ENCODE peak calls at places on chromosomes 13 and 19, in eight cellular contexts. One of them, this sample, is unnamed.

GRCh38 chr19:52533901-52534300 is 6.4 kb downstream of the ZNF808 start:
- DNase-seq in NCI-H1417 treated with DMSO at 0.1 percent for 48 hours: no peak
- DNase-seq in LoVo: no peak
- DNase-seq in HT1080: no peak
- DNase-seq in HuH-7.5: no peak
- DNase-seq in H9: no peak
- DNase-seq in thoracic aorta: no peak
- DNase-seq in sigmoid colon: no peak
- DNase-seq in this sample: no peak

GRCh38 chr19:23436318-23436717 is 41.0 kb upstream of the ZNF91 start:
- DNase-seq in NCI-H1417 treated with DMSO at 0.1 percent for 48 hours: no peak
- DNase-seq in LoVo: no peak
- DNase-seq in HT1080: no peak
- DNase-seq in HuH-7.5: no peak
- DNase-seq in H9: no peak
- DNase-seq in thoracic aorta: no peak
- DNase-seq in sigmoid colon: no peak
- DNase-seq in this sample: no peak

GRCh38 chr19:53908106-53908932 is 759 bp upstream of the CACNG7 start:
- DNase-seq in NCI-H1417 treated with DMSO at 0.1 percent for 48 hours: no peak
- DNase-seq in LoVo: no peak
- DNase-seq in HT1080: peak; percentile 56
- DNase-seq in HuH-7.5: no peak
- DNase-seq in H9: peak; percentile 93
- DNase-seq in thoracic aorta: no peak
- DNase-seq in sigmoid colon: no peak
- DNase-seq in this sample: no peak

GRCh38 chr19:50434525-50434924 is 1.8 kb downstream of the MYBPC2 start:
- DNase-seq in NCI-H1417 treated with DMSO at 0.1 percent for 48 hours: no peak
- DNase-seq in LoVo: no peak
- DNase-seq in HT1080: no peak
- DNase-seq in HuH-7.5: no peak
- DNase-seq in H9: no peak
- DNase-seq in thoracic aorta: no peak
- DNase-seq in sigmoid colon: no peak
- DNase-seq in this sample: no peak

GRCh38 chr19:7216373-7216902 is 77.8 kb downstream of the INSR start:
- DNase-seq in NCI-H1417 treated with DMSO at 0.1 percent for 48 hours: no peak
- DNase-seq in LoVo: no peak
- DNase-seq in HT1080: no peak
- DNase-seq in HuH-7.5: no peak
- DNase-seq in H9: no peak
- DNase-seq in thoracic aorta: no peak
- DNase-seq in sigmoid colon: no peak
- DNase-seq in this sample: no peak

GRCh38 chr13:83153833-83154232 is 728.4 kb downstream of the SLITRK1 start:
- DNase-seq in NCI-H1417 treated with DMSO at 0.1 percent for 48 hours: peak; percentile 32
- DNase-seq in LoVo: no peak
- DNase-seq in HT1080: no peak
- DNase-seq in HuH-7.5: no peak
- DNase-seq in H9: no peak
- DNase-seq in thoracic aorta: no peak
- DNase-seq in sigmoid colon: no peak
- DNase-seq in this sample: no peak

GRCh38 chr19:1235625-1236538 is 1.9 kb downstream of the CBARP start:
- DNase-seq in NCI-H1417 treated with DMSO at 0.1 percent for 48 hours: no peak
- DNase-seq in LoVo: no peak
- DNase-seq in HT1080: peak; percentile 46
- DNase-seq in HuH-7.5: no peak
- DNase-seq in H9: no peak
- DNase-seq in thoracic aorta: no peak
- DNase-seq in sigmoid colon: no peak
- DNase-seq in this sample: no peak

GRCh38 chr19:54388001-54388802 is 23.5 kb upstream of the LAIR1 start:
- DNase-seq in NCI-H1417 treated with DMSO at 0.1 percent for 48 hours: no peak
- DNase-seq in LoVo: no peak
- DNase-seq in HT1080: no peak
- DNase-seq in HuH-7.5: no peak
- DNase-seq in H9: no peak
- DNase-seq in thoracic aorta: no peak
- DNase-seq in sigmoid colon: no peak
- DNase-seq in this sample: peak; percentile 58

GRCh38 chr19:20558571-20558970 is 7.0 kb downstream of the ZNF737 start:
- DNase-seq in NCI-H1417 treated with DMSO at 0.1 percent for 48 hours: no peak
- DNase-seq in LoVo: no peak
- DNase-seq in HT1080: no peak
- DNase-seq in HuH-7.5: no peak
- DNase-seq in H9: no peak
- DNase-seq in thoracic aorta: no peak
- DNase-seq in sigmoid colon: no peak
- DNase-seq in this sample: no peak

GRCh38 chr13:108895220-108895704 is 265.9 kb downstream of the MYO16 start:
- DNase-seq in NCI-H1417 treated with DMSO at 0.1 percent for 48 hours: no peak
- DNase-seq in LoVo: peak; percentile 52
- DNase-seq in HT1080: peak; percentile 50
- DNase-seq in HuH-7.5: no peak
- DNase-seq in H9: no peak
- DNase-seq in thoracic aorta: no peak
- DNase-seq in sigmoid colon: no peak
- DNase-seq in this sample: no peak

GRCh38 chr19:45009625-45010255 is 8.5 kb downstream of the RELB start:
- DNase-seq in NCI-H1417 treated with DMSO at 0.1 percent for 48 hours: no peak
- DNase-seq in LoVo: no peak
- DNase-seq in HT1080: no peak
- DNase-seq in HuH-7.5: no peak
- DNase-seq in H9: no peak
- DNase-seq in thoracic aorta: no peak
- DNase-seq in sigmoid colon: no peak
- DNase-seq in this sample: no peak

GRCh38 chr13:44576396-44577235 is 486 bp upstream of the TSC22D1 start:
- DNase-seq in NCI-H1417 treated with DMSO at 0.1 percent for 48 hours: no peak
- DNase-seq in LoVo: peak; percentile 13
- DNase-seq in HT1080: no peak
- DNase-seq in HuH-7.5: no peak
- DNase-seq in H9: no peak
- DNase-seq in thoracic aorta: peak; percentile 24
- DNase-seq in sigmoid colon: peak; percentile 66
- DNase-seq in this sample: peak; percentile 65

GRCh38 chr19:8306235-8307054 is 1.7 kb downstream of the CD320 start:
- DNase-seq in NCI-H1417 treated with DMSO at 0.1 percent for 48 hours: no peak
- DNase-seq in LoVo: no peak
- DNase-seq in HT1080: no peak
- DNase-seq in HuH-7.5: peak; percentile 24
- DNase-seq in H9: no peak
- DNase-seq in thoracic aorta: no peak
- DNase-seq in sigmoid colon: peak; percentile 60
- DNase-seq in this sample: no peak

GRCh38 chr13:51832471-51833152 is 12.4 kb downstream of the TMEM272 start:
- DNase-seq in NCI-H1417 treated with DMSO at 0.1 percent for 48 hours: no peak
- DNase-seq in LoVo: no peak
- DNase-seq in HT1080: peak; percentile 23
- DNase-seq in HuH-7.5: no peak
- DNase-seq in H9: peak; percentile 46
- DNase-seq in thoracic aorta: no peak
- DNase-seq in sigmoid colon: no peak
- DNase-seq in this sample: no peak

GRCh38 chr19:18340237-18340989 is at the start of gene PGPEP1:
- DNase-seq in NCI-H1417 treated with DMSO at 0.1 percent for 48 hours: no peak
- DNase-seq in LoVo: peak; percentile 77
- DNase-seq in HT1080: peak; percentile 37
- DNase-seq in HuH-7.5: peak; percentile 85
- DNase-seq in H9: peak; percentile 83
- DNase-seq in thoracic aorta: no peak
- DNase-seq in sigmoid colon: peak; percentile 80
- DNase-seq in this sample: peak; percentile 78

This sample was measured in stimulated activated effector memory CD8-positive, alpha-beta T cell treated with anti-CD3 and anti-CD28 coated beads, Interleukin-12 subunit alpha, Interleukin-12 subunit beta, amount 100 ng/mL, for 72 hours.